ENCODE peak calls at places on chromosome 7, in ten cellular contexts. One of them, this sample, is unnamed. For H3K9me3, the result is how much of the 10 kb centered on the place peaks cover.

GRCh38 chr7:15123901-15124300 is 221.3 kb upstream of the DGKB start:
- DNase-seq in breast epithelium: no peak
- DNase-seq in gastrocnemius medialis: no peak
- DNase-seq in tibial artery: no peak
- DNase-seq in heart left ventricle: no peak
- DNase-seq in CD8-positive, alpha-beta memory T cell: no peak
- DNase-seq in GM23248: no peak
- DNase-seq in AG04450: no peak
- DNase-seq in IMR-90: no peak
- DNase-seq in pancreas: no peak
- DNase-seq in this sample: no peak

GRCh38 chr7:40709077-40709964 is 574.5 kb downstream of the SUGCT start:
- DNase-seq in IMR-90: no peak
- DNase-seq in pancreas: no peak
- DNase-seq in heart left ventricle: no peak
- DNase-seq in tibial artery: no peak
- DNase-seq in AG04450: no peak
- DNase-seq in CD8-positive, alpha-beta memory T cell: no peak
- DNase-seq in GM23248: peak
- DNase-seq in gastrocnemius medialis: no peak
- DNase-seq in breast epithelium: no peak
- DNase-seq in this sample: no peak

GRCh38 chr7:22452142-22452763 is 47.7 kb downstream of the STEAP1B start:
- DNase-seq in AG04450: no peak
- DNase-seq in breast epithelium: no peak
- DNase-seq in IMR-90: no peak
- DNase-seq in pancreas: peak
- DNase-seq in heart left ventricle: peak
- DNase-seq in GM23248: peak
- DNase-seq in CD8-positive, alpha-beta memory T cell: no peak
- DNase-seq in tibial artery: no peak
- DNase-seq in gastrocnemius medialis: peak
- DNase-seq in this sample: peak

GRCh38 chr7:79719216-79719615 is 265.7 kb upstream of the MAGI2 start:
- DNase-seq in IMR-90: no peak
- DNase-seq in heart left ventricle: peak
- DNase-seq in CD8-positive, alpha-beta memory T cell: no peak
- DNase-seq in breast epithelium: no peak
- DNase-seq in gastrocnemius medialis: no peak
- DNase-seq in pancreas: no peak
- DNase-seq in AG04450: no peak
- DNase-seq in tibial artery: no peak
- DNase-seq in GM23248: no peak
- DNase-seq in this sample: no peak

GRCh38 chr7:141528399-141528798 is 22.8 kb upstream of the AGK start:
- DNase-seq in pancreas: no peak
- DNase-seq in AG04450: no peak
- DNase-seq in gastrocnemius medialis: no peak
- DNase-seq in GM23248: no peak
- DNase-seq in heart left ventricle: no peak
- DNase-seq in CD8-positive, alpha-beta memory T cell: no peak
- DNase-seq in IMR-90: no peak
- DNase-seq in breast epithelium: no peak
- DNase-seq in tibial artery: no peak
- DNase-seq in this sample: no peak

GRCh38 chr7:79761876-79762429 is 308.5 kb upstream of the MAGI2 start:
- DNase-seq in GM23248: no peak
- DNase-seq in gastrocnemius medialis: no peak
- DNase-seq in CD8-positive, alpha-beta memory T cell: no peak
- DNase-seq in heart left ventricle: no peak
- DNase-seq in breast epithelium: no peak
- DNase-seq in tibial artery: no peak
- DNase-seq in pancreas: no peak
- DNase-seq in AG04450: no peak
- DNase-seq in IMR-90: no peak
- DNase-seq in this sample: no peak

GRCh38 chr7:46660402-46660801 is 739.3 kb upstream of the IGFBP3 start:
- DNase-seq in GM23248: peak
- DNase-seq in gastrocnemius medialis: no peak
- DNase-seq in AG04450: no peak
- DNase-seq in CD8-positive, alpha-beta memory T cell: no peak
- DNase-seq in pancreas: no peak
- DNase-seq in tibial artery: no peak
- DNase-seq in heart left ventricle: no peak
- DNase-seq in breast epithelium: no peak
- DNase-seq in IMR-90: peak
- DNase-seq in this sample: no peak

GRCh38 chr7:114414151-114415053 is at the start of gene FOXP2:
- DNase-seq in pancreas: no peak
- DNase-seq in AG04450: no peak
- DNase-seq in GM23248: peak
- DNase-seq in tibial artery: no peak
- DNase-seq in IMR-90: peak
- DNase-seq in CD8-positive, alpha-beta memory T cell: no peak
- DNase-seq in gastrocnemius medialis: no peak
- DNase-seq in heart left ventricle: no peak
- DNase-seq in breast epithelium: no peak
- DNase-seq in this sample: no peak

GRCh38 chr7:85103352-85103751 is 83.5 kb downstream of the SEMA3D start:
- DNase-seq in gastrocnemius medialis: peak
- DNase-seq in pancreas: no peak
- DNase-seq in breast epithelium: no peak
- DNase-seq in IMR-90: no peak
- DNase-seq in AG04450: no peak
- DNase-seq in tibial artery: peak
- DNase-seq in heart left ventricle: peak
- DNase-seq in CD8-positive, alpha-beta memory T cell: no peak
- DNase-seq in GM23248: peak
- DNase-seq in this sample: no peak

GRCh38 chr7:944744-945143 is 9.7 kb downstream of the ADAP1 start:
- DNase-seq in pancreas: no peak
- DNase-seq in AG04450: no peak
- DNase-seq in heart left ventricle: peak
- DNase-seq in breast epithelium: no peak
- DNase-seq in IMR-90: no peak
- DNase-seq in GM23248: no peak
- DNase-seq in tibial artery: no peak
- DNase-seq in gastrocnemius medialis: no peak
- DNase-seq in CD8-positive, alpha-beta memory T cell: no peak
- DNase-seq in this sample: no peak

GRCh38 chr7:106057962-106058901 is 53.9 kb downstream of the SYPL1 start:
- DNase-seq in tibial artery: no peak
- DNase-seq in AG04450: no peak
- DNase-seq in IMR-90: no peak
- DNase-seq in pancreas: peak
- DNase-seq in gastrocnemius medialis: peak
- DNase-seq in CD8-positive, alpha-beta memory T cell: no peak
- DNase-seq in heart left ventricle: no peak
- DNase-seq in breast epithelium: peak
- DNase-seq in GM23248: peak
- DNase-seq in this sample: no peak

GRCh38 chr7:132482866-132483265 is 93.4 kb downstream of the PLXNA4 start:
- DNase-seq in tibial artery: no peak
- DNase-seq in CD8-positive, alpha-beta memory T cell: no peak
- DNase-seq in AG04450: no peak
- DNase-seq in IMR-90: no peak
- DNase-seq in GM23248: no peak
- DNase-seq in breast epithelium: no peak
- DNase-seq in gastrocnemius medialis: no peak
- DNase-seq in heart left ventricle: no peak
- DNase-seq in pancreas: no peak
- DNase-seq in this sample: no peak

GRCh38 chr7:155644971-155645509 is 579 bp downstream of the RBM33 start:
- DNase-seq in pancreas: no peak
- DNase-seq in heart left ventricle: no peak
- DNase-seq in GM23248: peak
- DNase-seq in CD8-positive, alpha-beta memory T cell: peak
- DNase-seq in IMR-90: no peak
- DNase-seq in gastrocnemius medialis: peak
- DNase-seq in breast epithelium: peak
- DNase-seq in AG04450: no peak
- DNase-seq in tibial artery: peak
- DNase-seq in this sample: peak

GRCh38 chr7:91634485-91635177 is 245.9 kb downstream of the MTERF1 start:
- DNase-seq in GM23248: no peak
- DNase-seq in AG04450: no peak
- DNase-seq in tibial artery: no peak
- DNase-seq in heart left ventricle: no peak
- DNase-seq in IMR-90: no peak
- DNase-seq in pancreas: no peak
- DNase-seq in CD8-positive, alpha-beta memory T cell: no peak
- DNase-seq in gastrocnemius medialis: no peak
- DNase-seq in breast epithelium: no peak
- DNase-seq in this sample: no peak

GRCh38 chr7:16881809-16882208 is at the start of gene AGR3:
- DNase-seq in heart left ventricle: no peak
- DNase-seq in tibial artery: no peak
- DNase-seq in AG04450: no peak
- DNase-seq in breast epithelium: no peak
- DNase-seq in pancreas: peak
- DNase-seq in gastrocnemius medialis: no peak
- DNase-seq in CD8-positive, alpha-beta memory T cell: no peak
- DNase-seq in IMR-90: no peak
- DNase-seq in GM23248: no peak
- DNase-seq in this sample: no peak

GRCh38 chr7:116528008-116528789 is 3.4 kb downstream of the CAV1 start:
- DNase-seq in IMR-90: peak
- DNase-seq in breast epithelium: no peak
- DNase-seq in AG04450: peak
- DNase-seq in pancreas: peak
- DNase-seq in gastrocnemius medialis: peak
- DNase-seq in GM23248: peak
- DNase-seq in tibial artery: peak
- DNase-seq in heart left ventricle: peak
- DNase-seq in CD8-positive, alpha-beta memory T cell: no peak
- DNase-seq in this sample: no peak

GRCh38 chr7:2045559-2046405 is 187.0 kb downstream of the MAD1L1 start:
- DNase-seq in tibial artery: peak
- DNase-seq in CD8-positive, alpha-beta memory T cell: peak
- DNase-seq in GM23248: no peak
- DNase-seq in pancreas: no peak
- DNase-seq in AG04450: no peak
- DNase-seq in heart left ventricle: peak
- DNase-seq in IMR-90: no peak
- DNase-seq in gastrocnemius medialis: no peak
- DNase-seq in breast epithelium: no peak
- DNase-seq in this sample: no peak

GRCh38 chr7:128168667-128169210 is 72.3 kb upstream of the LEP start:
- DNase-seq in heart left ventricle: no peak
- DNase-seq in gastrocnemius medialis: no peak
- DNase-seq in tibial artery: peak
- DNase-seq in AG04450: no peak
- DNase-seq in IMR-90: no peak
- DNase-seq in CD8-positive, alpha-beta memory T cell: no peak
- DNase-seq in pancreas: peak
- DNase-seq in breast epithelium: no peak
- DNase-seq in GM23248: peak
- DNase-seq in this sample: no peak

GRCh38 chr7:102933763-102934162 is 21.0 kb downstream of the LRRC17 start:
- DNase-seq in GM23248: peak
- DNase-seq in CD8-positive, alpha-beta memory T cell: no peak
- DNase-seq in IMR-90: peak
- DNase-seq in gastrocnemius medialis: peak
- DNase-seq in pancreas: peak
- DNase-seq in breast epithelium: peak
- DNase-seq in tibial artery: peak
- DNase-seq in heart left ventricle: peak
- DNase-seq in AG04450: peak
- DNase-seq in this sample: no peak

GRCh38 chr7:104179178-104179577 is 28.6 kb downstream of the ORC5 start:
- DNase-seq in AG04450: no peak
- DNase-seq in CD8-positive, alpha-beta memory T cell: no peak
- DNase-seq in GM23248: no peak
- DNase-seq in gastrocnemius medialis: no peak
- DNase-seq in tibial artery: no peak
- DNase-seq in pancreas: no peak
- DNase-seq in heart left ventricle: no peak
- DNase-seq in breast epithelium: no peak
- DNase-seq in IMR-90: peak
- DNase-seq in this sample: no peak
- H3K9me3 ChIP-seq in AG04450: under half
- H3K9me3 ChIP-seq in CD8-positive, alpha-beta memory T cell: under half
- H3K9me3 ChIP-seq in GM23248: under half
- H3K9me3 ChIP-seq in gastrocnemius medialis: under half
- H3K9me3 ChIP-seq in tibial artery: under half
- H3K9me3 ChIP-seq in pancreas: under half
- H3K9me3 ChIP-seq in heart left ventricle: under half
- H3K9me3 ChIP-seq in breast epithelium: under half
- H3K9me3 ChIP-seq in IMR-90: under half
- H3K9me3 ChIP-seq in this sample: under half

DNA sequence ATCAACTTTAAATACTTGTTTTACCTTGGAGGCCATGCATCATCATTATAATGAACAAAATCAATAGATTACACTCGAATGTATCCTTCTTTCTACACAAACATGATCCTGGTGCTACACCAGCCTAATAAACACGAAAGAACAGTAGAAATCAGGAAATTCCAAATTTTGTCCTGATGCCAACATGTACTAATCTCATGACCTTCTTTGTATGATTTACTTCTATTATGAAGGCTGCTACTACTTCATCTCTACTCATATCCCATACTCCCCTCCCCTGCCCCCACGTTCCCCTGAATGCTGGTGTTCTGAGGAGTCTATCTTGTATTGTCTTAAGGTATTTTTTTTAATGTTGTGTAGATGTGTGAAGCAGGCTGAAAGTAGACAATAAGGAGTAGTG is 315.0 kb downstream of the CACNA2D1 start:
- DNase-seq in heart left ventricle: no peak
- DNase-seq in GM23248: no peak
- DNase-seq in breast epithelium: no peak
- DNase-seq in CD8-positive, alpha-beta memory T cell: no peak
- DNase-seq in gastrocnemius medialis: no peak
- DNase-seq in IMR-90: no peak
- DNase-seq in pancreas: no peak
- DNase-seq in AG04450: no peak
- DNase-seq in tibial artery: no peak
- DNase-seq in this sample: no peak
- H3K9me3 ChIP-seq in heart left ventricle: under half
- H3K9me3 ChIP-seq in GM23248: under half
- H3K9me3 ChIP-seq in breast epithelium: under half
- H3K9me3 ChIP-seq in CD8-positive, alpha-beta memory T cell: under half
- H3K9me3 ChIP-seq in gastrocnemius medialis: under half
- H3K9me3 ChIP-seq in IMR-90: under half
- H3K9me3 ChIP-seq in pancreas: under half
- H3K9me3 ChIP-seq in AG04450: under half
- H3K9me3 ChIP-seq in tibial artery: under half
- H3K9me3 ChIP-seq in this sample: under half

GRCh38 chr7:158067931-158068482 is 519.6 kb downstream of the PTPRN2 start:
- DNase-seq in GM23248: no peak
- DNase-seq in CD8-positive, alpha-beta memory T cell: peak
- DNase-seq in IMR-90: no peak
- DNase-seq in tibial artery: no peak
- DNase-seq in heart left ventricle: no peak
- DNase-seq in pancreas: no peak
- DNase-seq in breast epithelium: no peak
- DNase-seq in gastrocnemius medialis: no peak
- DNase-seq in AG04450: no peak
- DNase-seq in this sample: no peak
- H3K9me3 ChIP-seq in GM23248: under half
- H3K9me3 ChIP-seq in CD8-positive, alpha-beta memory T cell: under half
- H3K9me3 ChIP-seq in IMR-90: half or more
- H3K9me3 ChIP-seq in tibial artery: under half
- H3K9me3 ChIP-seq in heart left ventricle: under half
- H3K9me3 ChIP-seq in pancreas: under half
- H3K9me3 ChIP-seq in breast epithelium: under half
- H3K9me3 ChIP-seq in gastrocnemius medialis: under half
- H3K9me3 ChIP-seq in AG04450: half or more
- H3K9me3 ChIP-seq in this sample: under half

GRCh38 chr7:63080406-63080805 is 918.2 kb upstream of the ZNF722 start:
- DNase-seq in heart left ventricle: no peak
- DNase-seq in AG04450: no peak
- DNase-seq in gastrocnemius medialis: no peak
- DNase-seq in CD8-positive, alpha-beta memory T cell: no peak
- DNase-seq in pancreas: no peak
- DNase-seq in GM23248: no peak
- DNase-seq in breast epithelium: no peak
- DNase-seq in tibial artery: no peak
- DNase-seq in IMR-90: no peak
- DNase-seq in this sample: no peak
- H3K9me3 ChIP-seq in heart left ventricle: under half
- H3K9me3 ChIP-seq in AG04450: under half
- H3K9me3 ChIP-seq in gastrocnemius medialis: under half
- H3K9me3 ChIP-seq in CD8-positive, alpha-beta memory T cell: under half
- H3K9me3 ChIP-seq in pancreas: under half
- H3K9me3 ChIP-seq in GM23248: under half
- H3K9me3 ChIP-seq in breast epithelium: under half
- H3K9me3 ChIP-seq in tibial artery: under half
- H3K9me3 ChIP-seq in IMR-90: under half
- H3K9me3 ChIP-seq in this sample: under half

This sample was measured in T-helper 17 cell.